ENCODE peak calls at places on chromosomes 3 and 15, in nine cellular contexts. D, A, P, C, X, J, V, U and Z are unnamed samples.

GRCh38 chr15:90059208-90059985 is 42.9 kb downstream of the IDH2 start:
- DNase-seq in D (no peak), A (no peak), P (no peak), C (peak; percentile 75), X (peak; percentile 28), J (peak; percentile 99), V (no peak), U (no peak), Z (no peak)

GRCh38 chr3:188936597-188937107 is 235.1 kb upstream of the TPRG1 start:
- DNase-seq in D (no peak), A (no peak), P (no peak), C (no peak), X (no peak), J (no peak), V (peak; percentile 31), U (no peak), Z (no peak)

GRCh38 chr15:100332721-100333120 is 9.1 kb downstream of the ADAMTS17 start:
- DNase-seq in D (no peak), A (no peak), P (no peak), C (no peak), X (no peak), J (no peak), V (no peak), U (no peak), Z (no peak)

GRCh38 chr15:73886717-73887345 is 13.5 kb downstream of the TBC1D21 start:
- DNase-seq in D (no peak), A (no peak), P (no peak), C (no peak), X (no peak), J (no peak), V (no peak), U (no peak), Z (no peak)

GRCh38 chr3:47054414-47054813 is 74.9 kb downstream of the NBEAL2 start:
- DNase-seq in D (no peak), A (no peak), P (no peak), C (no peak), X (no peak), J (no peak), V (no peak), U (no peak), Z (no peak)

GRCh38 chr3:54443572-54444161 is 321.3 kb downstream of the CACNA2D3 start:
- DNase-seq in D (no peak), A (peak; percentile 65), P (no peak), C (no peak), X (no peak), J (no peak), V (peak; percentile 35), U (no peak), Z (no peak)

GRCh38 chr3:156865732-156866131 is 39.6 kb downstream of the LEKR1 start:
- DNase-seq in D (no peak), A (no peak), P (no peak), C (no peak), X (no peak), J (no peak), V (peak; percentile 72), U (no peak), Z (no peak)

GRCh38 chr3:157317895-157318294 is 118.8 kb upstream of the PTX3 start:
- DNase-seq in D (no peak), A (no peak), P (no peak), C (no peak), X (no peak), J (no peak), V (peak; percentile 60), U (no peak), Z (no peak)

GRCh38 chr15:70001859-70002258 is 95.9 kb downstream of the TLE3 start:
- DNase-seq in D (no peak), A (no peak), P (no peak), C (no peak), X (no peak), J (no peak), V (no peak), U (no peak), Z (no peak)

GRCh38 chr3:119148493-119149180 is 2.7 kb downstream of the TEX55 start:
- DNase-seq in D (peak; percentile 45), A (no peak), P (no peak), C (no peak), X (no peak), J (no peak), V (peak; percentile 58), U (no peak), Z (no peak)

GRCh38 chr3:169295912-169296311 is 367.6 kb downstream of the MECOM start:
- DNase-seq in D (no peak), A (no peak), P (no peak), C (no peak), X (no peak), J (no peak), V (no peak), U (no peak), Z (no peak)

GRCh38 chr15:48467801-48468200 is 136.6 kb downstream of the DUT start:
- DNase-seq in D (no peak), A (no peak), P (no peak), C (no peak), X (no peak), J (no peak), V (no peak), U (no peak), Z (no peak)